ENCODE peak calls at places on chromosomes 7 and 10, in six cellular contexts. T is PC-9, F is colonic mucosa, M is vagina, X is body of pancreas, Q is HCT116. V is an unnamed sample.

GRCh38 chr10:11208908-11209809 is 191.5 kb downstream of the CELF2 start:
- DNase-seq in T (no peak), F (no peak), M (no peak), X (no peak), Q (no peak), V (no peak)

GRCh38 chr7:85719981-85720963 is 533.4 kb upstream of the SEMA3D start:
- DNase-seq in T (peak), F (no peak), M (no peak), X (no peak), Q (no peak), V (no peak)

GRCh38 chr10:124091646-124092269 is 1.6 kb downstream of the CHST15 start:
- DNase-seq in T (no peak), F (no peak), M (no peak), X (peak), Q (no peak), V (peak)

GRCh38 chr10:116469437-116469836 is 41.8 kb downstream of the PNLIPRP3 start:
- DNase-seq in T (no peak), F (no peak), M (no peak), X (no peak), Q (no peak), V (no peak)

GRCh38 chr7:46486264-46487206 is 565.5 kb upstream of the IGFBP3 start:
- DNase-seq in T (no peak), F (peak), M (peak), X (no peak), Q (no peak), V (no peak)

GRCh38 chr7:139362302-139362701 is 2.6 kb downstream of the LUC7L2 start:
- DNase-seq in T (no peak), F (no peak), M (no peak), X (no peak), Q (no peak), V (no peak)

GRCh38 chr7:80218723-80219122 is 84.1 kb downstream of the GNAI1 start:
- DNase-seq in T (peak), F (no peak), M (no peak), X (no peak), Q (peak), V (no peak)

GRCh38 chr7:68841004-68841403 is 757.3 kb upstream of the AUTS2 start:
- DNase-seq in T (no peak), F (no peak), M (no peak), X (no peak), Q (no peak), V (no peak)

GRCh38 chr7:105497016-105497415 is 25.1 kb downstream of the PUS7 start:
- DNase-seq in T (no peak), F (no peak), M (no peak), X (no peak), Q (no peak), V (no peak)

GRCh38 chr10:69179089-69179742 is 818 bp upstream of the SUPV3L1 start:
- DNase-seq in T (no peak), F (peak), M (no peak), X (peak), Q (no peak), V (no peak)

GRCh38 chr7:131859162-131859821 is 302.9 kb upstream of the PODXL start:
- DNase-seq in T (peak), F (peak), M (no peak), X (peak), Q (peak), V (peak)

GRCh38 chr10:85420501-85421191 is 945.9 kb downstream of the GRID1 start:
- DNase-seq in T (no peak), F (no peak), M (no peak), X (no peak), Q (no peak), V (no peak)

DNA sequence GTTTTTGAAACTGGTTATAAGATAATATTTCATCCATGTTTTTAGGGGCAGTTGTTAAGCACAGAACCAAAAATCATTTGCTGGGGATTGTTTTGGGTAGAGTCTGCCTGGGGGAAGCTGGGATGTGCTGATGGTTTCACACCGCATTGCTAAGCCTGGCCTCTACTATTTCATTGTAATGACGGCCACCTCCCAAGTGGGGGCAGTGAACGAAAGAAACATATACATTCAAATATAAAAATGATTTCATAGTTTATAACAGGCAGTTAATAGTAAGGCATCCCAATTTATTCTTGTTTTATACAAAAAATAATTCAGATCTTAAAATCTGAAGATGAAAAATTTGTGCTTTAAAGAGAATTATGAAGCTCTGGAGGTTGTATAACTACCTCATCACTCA is 750.8 kb downstream of the REEP3 start:
- DNase-seq in T (no peak), F (no peak), M (no peak), X (no peak), Q (no peak), V (no peak)
- TF ChIP-seq CTCF in T (no peak), F (no peak), M (no peak), X (no peak), Q (peak), V (no peak)

GRCh38 chr10:100520811-100521210 is 1.1 kb upstream of the SEC31B start:
- DNase-seq in T (no peak), F (no peak), M (no peak), X (no peak), Q (no peak), V (no peak)

GRCh38 chr10:100515612-100516011 is 4.0 kb downstream of the SEC31B start:
- DNase-seq in T (no peak), F (no peak), M (no peak), X (no peak), Q (no peak), V (no peak)

GRCh38 chr10:100519321-100520051 is at the start of gene SEC31B:
- DNase-seq in T (no peak), F (peak), M (no peak), X (peak), Q (no peak), V (peak)

GRCh38 chr10:100518761-100519241 is 860 bp downstream of the SEC31B start:
- DNase-seq in T (peak), F (peak), M (no peak), X (peak), Q (peak), V (peak)

DNA sequence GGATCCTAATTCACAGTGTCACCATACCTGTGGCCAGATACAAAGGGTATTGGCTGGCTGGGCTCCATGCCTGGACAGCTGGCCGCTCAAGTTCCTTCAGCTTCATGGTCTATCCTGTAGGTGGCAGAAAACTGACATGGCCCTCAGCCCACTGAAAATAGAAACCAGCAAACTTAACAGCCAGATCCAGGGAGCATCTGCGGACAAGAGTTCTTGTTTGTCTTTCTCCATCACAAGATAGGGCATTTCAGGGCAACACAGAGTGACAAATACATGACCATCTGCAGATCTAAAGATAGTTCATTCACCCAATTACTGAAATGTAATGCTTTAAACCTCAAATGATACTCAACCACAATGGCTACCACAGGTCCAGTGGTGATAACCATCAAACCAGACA is 2.8 kb downstream of the SEC31B start:
- DNase-seq in T (no peak), F (no peak), M (no peak), X (no peak), Q (no peak), V (no peak)
- TF ChIP-seq CTCF in T (no peak), F (no peak), M (no peak), X (no peak), Q (peak), V (peak)

GRCh38 chr10:14954001-14954770 is at the start of gene DCLRE1C:
- DNase-seq in T (peak), F (peak), M (peak), X (peak), Q (peak), V (peak)

GRCh38 chr10:14949291-14949690 is 4.6 kb downstream of the DCLRE1C start:
- DNase-seq in T (no peak), F (no peak), M (no peak), X (no peak), Q (no peak), V (no peak)

GRCh38 chr10:14952851-14953451 is 945 bp downstream of the DCLRE1C start:
- DNase-seq in T (no peak), F (no peak), M (no peak), X (no peak), Q (no peak), V (no peak)

GRCh38 chr10:14954934-14955333 is 1.0 kb upstream of the DCLRE1C start:
- DNase-seq in T (no peak), F (no peak), M (no peak), X (no peak), Q (no peak), V (no peak)

GRCh38 chr10:14953452-14954000 is 370 bp downstream of the DCLRE1C start:
- DNase-seq in T (no peak), F (peak), M (no peak), X (peak), Q (peak), V (no peak)
- TF ChIP-seq CTCF in T (no peak), F (no peak), M (no peak), X (no peak), Q (no peak), V (peak)

DNA sequence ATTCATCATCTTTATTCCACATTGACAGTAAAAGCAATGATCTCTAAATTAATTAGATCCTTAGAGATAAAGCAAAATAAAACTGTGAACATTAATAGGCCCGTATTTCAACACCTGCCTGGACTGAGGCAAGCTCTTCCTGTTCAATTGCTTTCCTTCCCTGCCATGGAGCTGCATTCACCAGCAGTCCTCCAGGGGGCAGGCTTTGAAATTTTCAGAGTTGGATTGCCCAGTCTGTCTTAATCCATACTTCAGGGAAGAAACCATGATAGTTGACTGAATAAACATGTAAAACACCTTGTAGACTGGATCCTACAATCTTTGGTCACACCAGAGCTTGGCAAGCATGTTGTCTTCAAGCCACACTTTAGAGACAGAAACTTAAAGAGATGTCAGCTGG is 936.6 kb downstream of the NRG3 start:
- DNase-seq in T (no peak), F (no peak), M (no peak), X (peak), Q (no peak), V (no peak)
- TF ChIP-seq CTCF in T (peak), F (no peak), M (no peak), X (no peak), Q (peak), V (peak)

DNA sequence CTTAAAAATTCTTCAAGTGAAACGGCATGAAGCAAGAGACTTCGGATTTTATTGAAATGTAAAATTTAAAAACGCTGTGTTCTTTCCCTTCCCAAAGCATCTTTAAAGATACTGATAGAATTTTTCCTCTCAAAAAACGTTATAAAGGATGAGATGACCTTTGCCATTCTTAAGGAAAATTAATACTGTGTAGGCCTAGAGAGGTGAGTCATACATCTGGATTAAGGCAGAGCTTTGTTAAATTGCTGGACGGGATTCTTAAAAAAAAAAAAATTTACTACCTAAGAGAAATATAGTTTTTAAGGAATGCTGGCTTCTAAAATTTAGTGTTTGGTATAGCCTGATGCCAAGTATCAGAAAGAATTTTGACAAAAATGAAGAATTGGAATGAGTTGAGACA is 6.3 kb upstream of the HBP1 start:
- DNase-seq in T (no peak), F (no peak), M (no peak), X (no peak), Q (no peak), V (no peak)
- TF ChIP-seq CTCF in T (no peak), F (no peak), M (no peak), X (no peak), Q (no peak), V (no peak)

GRCh38 chr7:12637819-12638592 is 49.4 kb upstream of the ARL4A start:
- DNase-seq in T (no peak), F (no peak), M (no peak), X (no peak), Q (no peak), V (no peak)

GRCh38 chr7:12640299-12641096 is 46.9 kb upstream of the ARL4A start:
- DNase-seq in T (no peak), F (no peak), M (no peak), X (no peak), Q (no peak), V (no peak)

GRCh38 chr7:12637328-12637727 is 50.1 kb upstream of the ARL4A start:
- DNase-seq in T (no peak), F (no peak), M (no peak), X (no peak), Q (no peak), V (no peak)

GRCh38 chr7:12641196-12641595 is 46.2 kb upstream of the ARL4A start:
- DNase-seq in T (no peak), F (no peak), M (no peak), X (no peak), Q (no peak), V (no peak)

GRCh38 chr7:12638851-12639467 is 48.5 kb upstream of the ARL4A start:
- DNase-seq in T (peak), F (no peak), M (no peak), X (no peak), Q (peak), V (no peak)
- TF ChIP-seq CTCF in T (peak), F (peak), M (peak), X (peak), Q (peak), V (peak)

GRCh38 chr7:21767300-21767900 is 178.3 kb downstream of the CDCA7L start:
- DNase-seq in T (peak), F (peak), M (no peak), X (peak), Q (peak), V (peak)
- TF ChIP-seq CTCF in T (peak), F (peak), M (peak), X (peak), Q (peak), V (peak)

GRCh38 chr7:117220836-117221235 is 102.0 kb downstream of the WNT2 start:
- DNase-seq in T (no peak), F (no peak), M (no peak), X (no peak), Q (no peak), V (no peak)
- TF ChIP-seq CTCF in T (no peak), F (no peak), M (no peak), X (no peak), Q (no peak), V (no peak)

DNA sequence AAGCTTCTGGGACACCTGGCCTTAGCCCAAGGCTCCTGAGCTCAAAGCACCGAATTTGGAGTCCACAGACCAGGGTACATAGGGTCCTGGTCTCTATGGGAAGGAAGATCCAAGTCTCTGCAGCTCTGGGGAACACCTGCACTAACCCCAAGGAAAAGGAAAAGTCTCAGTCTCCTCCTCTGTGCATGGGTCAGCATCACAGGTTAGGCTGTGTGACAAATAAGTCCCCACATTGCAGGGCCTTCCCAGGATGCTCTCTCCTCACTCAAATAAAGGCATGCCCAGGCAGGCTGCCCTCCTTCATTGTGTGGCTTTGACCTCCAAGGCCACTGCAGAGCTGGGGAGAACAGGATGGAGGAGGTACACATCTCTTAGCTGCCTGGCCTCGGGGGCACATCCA is 121.0 kb upstream of the ZMIZ1 start:
- DNase-seq in T (no peak), F (no peak), M (no peak), X (no peak), Q (no peak), V (no peak)
- TF ChIP-seq CTCF in T (no peak), F (no peak), M (no peak), X (no peak), Q (no peak), V (no peak)

GRCh38 chr7:4849390-4849789 is 12.4 kb downstream of the PAPOLB start:
- DNase-seq in T (no peak), F (no peak), M (no peak), X (no peak), Q (peak), V (no peak)
- TF ChIP-seq CTCF in T (peak), F (no peak), M (no peak), X (peak), Q (peak), V (peak)

V was measured in progenitor cell of endocrine pancreas.